ENCODE peak calls at places on chromosomes 16 and 17, in eight cellular contexts. T is stomach, A is body of pancreas, C is fibroblast of lung, P is heart right ventricle, R is PC-9, Q is transverse colon, J is colonic mucosa. W is an unnamed sample. For H3K4me1, the result is how much of the 10 kb centered on the place peaks cover.

GRCh38 chr16:49835116-49835880 is 20.6 kb downstream of the ZNF423 start:
- DNase-seq in J (no peak), C (no peak), A (no peak), T (no peak), R (no peak), P (no peak), Q (no peak), W (no peak)

GRCh38 chr16:16116841-16117240 is 106.5 kb downstream of the ABCC6 start:
- DNase-seq in R (no peak), J (no peak), C (no peak), A (no peak), P (no peak), Q (no peak), T (no peak), W (no peak)

GRCh38 chr17:2396568-2397246 is 4.2 kb downstream of the MNT start:
- DNase-seq in J (peak), R (peak), C (peak), A (peak), T (peak), P (peak), Q (peak), W (peak)

GRCh38 chr17:57868007-57868774 is 18.3 kb upstream of the MRPS23 start:
- DNase-seq in J (peak), R (peak), Q (peak), C (peak), P (peak), A (peak), T (peak), W (peak)

GRCh38 chr16:56013962-56014552 is 138.9 kb upstream of the CES5A start:
- DNase-seq in P (peak), J (peak), R (peak), C (peak), T (no peak), Q (peak), A (peak), W (peak)

GRCh38 chr17:17729620-17730249 is 48.5 kb downstream of the RAI1 start:
- DNase-seq in T (peak), R (peak), A (no peak), Q (peak), P (no peak), J (peak), C (no peak), W (no peak)

GRCh38 chr16:54484700-54485099 is 198.1 kb upstream of the IRX3 start:
- DNase-seq in R (peak), Q (no peak), C (no peak), P (no peak), J (no peak), A (no peak), T (no peak), W (no peak)

GRCh38 chr17:9893606-9894005 is 11.5 kb downstream of the RCVRN start:
- DNase-seq in T (no peak), A (no peak), C (no peak), Q (no peak), R (no peak), J (no peak), P (no peak), W (no peak)

GRCh38 chr17:56064506-56064905 is 88.8 kb upstream of the ANKFN1 start:
- DNase-seq in Q (no peak), C (no peak), A (no peak), P (no peak), T (no peak), R (no peak), J (no peak), W (no peak)

GRCh38 chr16:22638393-22639206 is 127.9 kb downstream of the NPIPB5 start:
- DNase-seq in Q (no peak), J (no peak), C (peak), P (no peak), T (no peak), R (no peak), A (no peak), W (no peak)

GRCh38 chr17:81390029-81390428 is 5.2 kb upstream of the BAHCC1 start:
- DNase-seq in Q (no peak), J (no peak), A (no peak), R (no peak), C (no peak), T (no peak), P (no peak), W (no peak)
- H3K4me1 ChIP-seq in Q (half or more), J (under half), A (half or more), R (under half), C (under half), T (half or more), P (half or more), W (half or more)

GRCh38 chr16:82643136-82643535 is 16.4 kb downstream of the CDH13 start:
- DNase-seq in J (no peak), T (no peak), Q (no peak), P (no peak), C (no peak), A (no peak), R (no peak), W (no peak)

GRCh38 chr16:82639666-82640336 is 13.0 kb downstream of the CDH13 start:
- DNase-seq in P (peak), J (peak), A (peak), C (peak), T (peak), Q (peak), R (peak), W (peak)

GRCh38 chr16:82639263-82639662 is 12.5 kb downstream of the CDH13 start:
- DNase-seq in R (no peak), C (no peak), A (no peak), P (no peak), T (no peak), Q (no peak), J (no peak), W (no peak)

GRCh38 chr16:82643936-82644630 is 17.3 kb downstream of the CDH13 start:
- DNase-seq in Q (no peak), A (no peak), J (no peak), P (no peak), R (no peak), T (no peak), C (no peak), W (no peak)

DNA sequence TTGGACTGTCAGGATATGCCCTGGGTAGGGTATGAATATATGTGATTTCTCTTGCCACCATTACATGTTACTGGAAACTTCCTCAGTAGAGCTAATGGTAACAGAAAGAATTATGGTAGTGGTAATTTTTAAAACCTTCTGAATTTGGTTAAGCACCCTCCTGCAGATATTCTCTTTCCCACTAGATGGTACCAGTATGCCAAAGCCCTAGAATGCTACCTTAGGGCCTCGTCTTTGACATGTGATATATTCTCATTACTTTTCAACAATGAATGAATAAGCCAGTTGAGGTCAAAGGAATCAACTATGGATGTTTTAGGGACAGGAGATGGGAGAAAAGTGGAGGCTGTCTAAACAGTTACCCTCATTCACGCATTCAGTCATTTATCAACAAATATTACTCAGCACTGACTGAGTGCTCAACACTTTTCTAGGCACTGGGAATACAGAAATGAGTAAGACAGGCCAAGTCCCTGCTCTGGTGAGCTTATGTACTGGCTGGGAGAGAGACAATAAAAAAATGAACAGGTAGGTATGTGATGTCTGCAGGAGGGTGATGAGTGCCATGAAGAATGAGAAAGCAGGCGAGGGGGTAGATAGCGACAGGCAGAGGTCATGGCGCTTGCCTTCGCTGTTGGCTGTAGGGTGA is 14.7 kb downstream of the CDH13 start:
- DNase-seq in Q (no peak), R (no peak), A (no peak), P (no peak), T (no peak), C (peak), J (no peak), W (no peak)
- TF ChIP-seq CTCF in Q (no peak), R (no peak), A (no peak), P (peak), T (no peak), C (peak), J (no peak), W (no peak)

GRCh38 chr17:68458260-68459029 is 1.1 kb upstream of the WIPI1 start:
- DNase-seq in Q (no peak), T (no peak), J (no peak), P (no peak), R (no peak), A (no peak), C (no peak), W (no peak)
- H3K4me3 ChIP-seq in Q (peak), T (peak), J (peak), P (peak), R (peak), A (no peak), C (peak), W (peak)

GRCh38 chr16:24011237-24011636 is 175.5 kb downstream of the PRKCB start:
- DNase-seq in A (no peak), C (no peak), P (no peak), Q (peak), R (no peak), J (no peak), T (no peak), W (no peak)

GRCh38 chr16:24010440-24011089 is 174.8 kb downstream of the PRKCB start:
- DNase-seq in C (peak), Q (peak), A (peak), R (peak), P (peak), J (peak), T (peak), W (peak)

GRCh38 chr16:24013733-24014645 is 178.2 kb downstream of the PRKCB start:
- DNase-seq in R (no peak), A (peak), P (peak), J (peak), Q (peak), C (no peak), T (peak), W (no peak)

GRCh38 chr16:24015923-24016322 is 180.1 kb downstream of the PRKCB start:
- DNase-seq in T (no peak), R (no peak), Q (no peak), P (no peak), A (no peak), C (no peak), J (no peak), W (no peak)

DNA sequence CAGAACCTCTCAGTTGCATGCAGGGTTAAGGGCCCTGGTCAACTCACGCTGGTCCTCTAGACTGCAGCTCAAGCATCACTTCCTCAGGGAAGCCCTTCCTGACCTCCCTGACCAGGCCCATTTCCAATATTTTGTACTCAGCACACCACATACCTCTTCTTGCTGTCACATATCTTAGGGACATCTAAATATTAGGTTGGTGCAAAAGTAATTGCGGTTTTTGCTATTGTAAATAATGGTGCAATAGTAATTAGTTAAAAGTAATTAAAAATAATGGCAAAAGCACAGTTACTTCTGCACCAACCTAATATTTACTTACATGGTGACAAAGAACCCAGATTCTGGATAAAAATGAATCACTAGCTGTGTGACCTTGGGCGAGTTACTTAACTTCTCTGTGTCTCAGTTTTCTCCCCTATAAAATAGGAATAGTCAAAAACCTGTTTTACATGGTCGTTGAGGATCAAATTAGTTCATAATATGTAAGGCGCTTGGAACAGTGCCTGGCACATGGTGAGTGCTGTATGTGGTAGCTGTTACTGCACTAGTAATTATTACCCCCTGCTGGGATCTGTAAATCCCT is 177.4 kb downstream of the PRKCB start:
- DNase-seq in Q (no peak), P (no peak), C (no peak), A (no peak), T (no peak), J (no peak), R (no peak), W (no peak)
- H3K4me1 ChIP-seq in Q (under half), P (under half), C (under half), A (under half), T (under half), J (under half), R (under half), W (under half)

GRCh38 chr16:85917012-85917411 is 18.1 kb downstream of the IRF8 start:
- DNase-seq in R (no peak), Q (no peak), C (no peak), T (no peak), J (no peak), A (no peak), P (no peak), W (no peak)
- TF ChIP-seq CTCF in R (no peak), Q (no peak), C (no peak), T (no peak), J (no peak), A (no peak), P (no peak), W (no peak)

DNA sequence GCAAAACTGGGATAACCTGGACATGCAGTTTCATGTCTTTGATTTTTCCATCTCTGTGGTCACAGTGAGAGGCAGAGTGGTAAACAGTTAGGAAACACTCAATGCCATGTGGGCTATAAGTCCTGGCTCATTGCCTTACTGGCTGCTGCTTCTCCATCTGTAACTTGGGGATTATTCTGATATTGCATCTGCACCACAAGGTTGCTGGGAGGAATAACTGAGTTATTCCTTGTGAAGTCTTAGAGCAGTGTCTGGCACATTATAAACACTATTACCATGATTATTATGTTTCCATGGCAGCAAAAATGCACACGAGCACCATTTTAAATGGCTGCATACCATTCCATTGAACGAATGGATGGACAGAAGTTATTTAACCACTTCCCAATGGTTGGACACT is 111.7 kb upstream of the CDH5 start:
- DNase-seq in C (peak), P (no peak), T (no peak), Q (no peak), R (no peak), J (no peak), A (no peak), W (no peak)
- H3K4me3 ChIP-seq in C (no peak), P (no peak), T (no peak), Q (no peak), R (no peak), J (no peak), A (no peak), W (no peak)

GRCh38 chr16:11203111-11203623 is 52.8 kb downstream of the SOCS1 start:
- DNase-seq in P (no peak), A (no peak), C (no peak), T (no peak), J (no peak), R (no peak), Q (no peak), W (no peak)

GRCh38 chr16:11205754-11206459 is 50.1 kb downstream of the SOCS1 start:
- DNase-seq in R (no peak), A (peak), Q (peak), C (peak), P (no peak), T (peak), J (peak), W (no peak)

GRCh38 chr16:11205065-11205699 is 50.8 kb downstream of the SOCS1 start:
- DNase-seq in R (no peak), P (no peak), C (no peak), A (no peak), Q (no peak), T (no peak), J (no peak), W (no peak)

GRCh38 chr16:11202260-11203091 is 53.5 kb downstream of the SOCS1 start:
- DNase-seq in Q (no peak), T (no peak), J (no peak), P (no peak), C (peak), A (no peak), R (no peak), W (no peak)

DNA sequence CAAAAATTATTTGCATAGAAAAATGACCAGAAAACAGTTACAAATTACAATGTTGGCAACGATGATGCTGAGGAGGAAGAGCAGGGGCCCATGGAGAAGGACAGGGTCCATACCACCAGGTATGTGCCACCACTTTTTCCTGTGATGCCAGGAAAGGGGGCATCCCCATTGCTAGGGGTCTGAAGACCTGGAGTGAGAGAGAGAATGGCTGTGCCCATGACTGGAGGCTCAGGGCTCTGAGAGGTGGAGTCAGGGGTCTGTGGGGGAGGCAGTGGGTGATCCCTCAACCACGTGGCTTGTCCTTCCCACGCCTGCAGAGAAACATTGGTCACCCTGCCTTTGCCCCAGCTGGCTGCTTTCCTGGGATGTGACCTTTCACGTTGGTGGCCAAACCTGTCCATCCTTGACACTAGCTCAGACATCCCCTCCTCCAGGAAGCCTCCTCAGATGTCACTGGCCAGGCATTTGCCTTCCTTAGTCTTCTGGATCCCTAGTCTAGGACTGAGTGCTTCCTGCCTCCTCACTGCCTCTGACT is 51.4 kb downstream of the SOCS1 start:
- DNase-seq in C (no peak), J (no peak), P (no peak), Q (no peak), R (no peak), T (no peak), A (no peak), W (no peak)
- H3K4me1 ChIP-seq in C (under half), J (under half), P (under half), Q (under half), R (under half), T (under half), A (under half), W (under half)

DNA sequence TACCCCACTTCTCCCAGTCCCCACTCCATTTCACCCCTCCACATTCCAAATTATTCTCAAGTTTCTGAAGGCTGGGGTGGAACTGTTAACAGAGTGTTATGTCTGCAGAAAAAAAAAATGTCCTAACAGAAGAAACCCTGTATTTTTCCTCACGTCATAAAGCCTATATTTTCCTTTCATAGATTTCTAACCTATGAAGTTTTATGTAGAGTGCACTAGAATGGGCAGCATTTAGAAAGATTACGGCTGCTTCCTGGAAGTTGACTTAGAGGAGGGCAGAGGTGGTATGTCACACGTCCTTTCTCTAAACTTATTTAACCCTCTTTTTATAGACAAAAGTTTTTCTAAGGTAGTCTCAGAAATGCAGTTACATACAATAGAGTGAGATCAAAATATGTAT is 139.8 kb upstream of the TOM1L1 start:
- DNase-seq in P (no peak), A (no peak), R (no peak), J (no peak), C (no peak), T (no peak), Q (no peak), W (no peak)
- TF ChIP-seq CTCF in P (no peak), A (no peak), R (no peak), J (no peak), C (no peak), T (no peak), Q (no peak), W (no peak)

W was measured in lower lobe of right lung.